ENCODE peak calls at places on chromosomes 3 and 15, in seven cellular contexts. E is NCI-H1436 treated with DMSO at 0.1 percent for 48 hours, Q is cardiac fibroblast, C is LoVo, B is ELR, O is iris pigment epithelial cell, V is HEK293T. A is an unnamed sample.

GRCh38 chr3:128218476-128218829 is 65.2 kb downstream of the EEFSEC start:
- DNase-seq in E (no peak), Q (no peak), C (no peak), B (no peak), O (no peak), V (no peak), A (no peak)

GRCh38 chr3:197878427-197878826 is 71.6 kb upstream of the RPL35A start:
- DNase-seq in E (no peak), Q (no peak), C (no peak), B (no peak), O (no peak), V (no peak), A (peak)

GRCh38 chr3:62373215-62373614 is at the start of gene FEZF2:
- DNase-seq in E (no peak), Q (no peak), C (no peak), B (no peak), O (no peak), V (no peak), A (no peak)

GRCh38 chr3:85801955-85802354 is 843.2 kb downstream of the CADM2 start:
- DNase-seq in E (no peak), Q (no peak), C (no peak), B (no peak), O (no peak), V (peak), A (no peak)

GRCh38 chr3:4757949-4758855 is 221.0 kb upstream of the BHLHE40 start:
- DNase-seq in E (no peak), Q (no peak), C (peak), B (no peak), O (no peak), V (no peak), A (no peak)

GRCh38 chr3:4322635-4323034 is 19.5 kb downstream of the SETMAR start:
- DNase-seq in E (no peak), Q (peak), C (no peak), B (no peak), O (peak), V (no peak), A (no peak)

GRCh38 chr3:82509951-82510603 is 748.6 kb upstream of the GBE1 start:
- DNase-seq in E (no peak), Q (no peak), C (no peak), B (no peak), O (no peak), V (no peak), A (no peak)

GRCh38 chr3:61685755-61686154 is 124.4 kb downstream of the PTPRG start:
- DNase-seq in E (peak), Q (no peak), C (no peak), B (no peak), O (no peak), V (no peak), A (no peak)

GRCh38 chr15:53416219-53416940 is 343.1 kb downstream of the WDR72 start:
- DNase-seq in E (no peak), Q (no peak), C (no peak), B (no peak), O (no peak), V (no peak), A (no peak)

GRCh38 chr15:91129436-91129835 is 29.4 kb downstream of the SV2B start:
- DNase-seq in E (no peak), Q (no peak), C (no peak), B (no peak), O (no peak), V (no peak), A (no peak)

GRCh38 chr15:27977656-27978055 is 121.5 kb downstream of the OCA2 start:
- DNase-seq in E (no peak), Q (no peak), C (no peak), B (no peak), O (no peak), V (no peak), A (no peak)

GRCh38 chr15:67829647-67830504 is 4.6 kb downstream of the SKOR1 start:
- DNase-seq in E (no peak), Q (no peak), C (no peak), B (no peak), O (no peak), V (no peak), A (no peak)

GRCh38 chr3:153848701-153849100 is 272.5 kb upstream of the ARHGEF26 start:
- DNase-seq in E (no peak), Q (peak), C (no peak), B (no peak), O (no peak), V (no peak), A (no peak)

A was measured in GM10248.